ENCODE peak calls at places on chromosomes 6 and 20, in four cellular contexts. M is upper lobe of right lung; T is PC-3; R is effector memory CD4-positive, alpha-beta T cell. J is an unnamed sample.

GRCh38 chr20:41655966-41656685 is 37.9 kb upstream of the CHD6 start:
- DNase-seq in M (no peak), T (no peak), R (no peak), J (no peak)

GRCh38 chr6:143427109-143427817 is 23.2 kb downstream of the ADAT2 start:
- DNase-seq in M (peak; percentile 85), T (peak; percentile 82), R (peak; percentile 55), J (peak; percentile 68)

GRCh38 chr6:154690857-154691256 is 42.4 kb upstream of the SCAF8 start:
- DNase-seq in M (no peak), T (no peak), R (no peak), J (no peak)

GRCh38 chr6:135322427-135323201 is 141.5 kb downstream of the MYB start:
- DNase-seq in M (no peak), T (no peak), R (no peak), J (no peak)

GRCh38 chr20:33814238-33814712 is 3.1 kb downstream of the CHMP4B start:
- DNase-seq in M (no peak), T (no peak), R (no peak), J (no peak)

GRCh38 chr6:89311853-89312531 is 3.1 kb downstream of the GABRR2 start:
- DNase-seq in M (no peak), T (peak; percentile 48), R (no peak), J (no peak)

GRCh38 chr6:5036309-5036708 is 32.5 kb upstream of the RPP40 start:
- DNase-seq in M (no peak), T (peak; percentile 17), R (no peak), J (no peak)

GRCh38 chr6:126880926-126881325 is 237.5 kb upstream of the RSPO3 start:
- DNase-seq in M (no peak), T (no peak), R (no peak), J (no peak)

GRCh38 chr6:137550527-137550926 is 56.3 kb upstream of the OLIG3 start:
- DNase-seq in M (no peak), T (no peak), R (no peak), J (no peak)

GRCh38 chr6:10409160-10409765 is 5.6 kb downstream of the TFAP2A start:
- DNase-seq in M (no peak), T (peak; percentile 30), R (no peak), J (no peak)

GRCh38 chr6:64996301-64996700 is 710.7 kb downstream of the EYS start:
- DNase-seq in M (no peak), T (no peak), R (no peak), J (no peak)

GRCh38 chr6:151546941-151547659 is 53.3 kb downstream of the CCDC170 start:
- DNase-seq in M (no peak), T (no peak), R (no peak), J (no peak)

GRCh38 chr6:106370639-106371038 is 10.1 kb downstream of the CRYBG1 start:
- DNase-seq in M (no peak), T (peak; percentile 83), R (no peak), J (no peak)

GRCh38 chr6:109446072-109446471 is 5.5 kb downstream of the SMPD2 start:
- DNase-seq in M (no peak), T (no peak), R (no peak), J (no peak)

DNA sequence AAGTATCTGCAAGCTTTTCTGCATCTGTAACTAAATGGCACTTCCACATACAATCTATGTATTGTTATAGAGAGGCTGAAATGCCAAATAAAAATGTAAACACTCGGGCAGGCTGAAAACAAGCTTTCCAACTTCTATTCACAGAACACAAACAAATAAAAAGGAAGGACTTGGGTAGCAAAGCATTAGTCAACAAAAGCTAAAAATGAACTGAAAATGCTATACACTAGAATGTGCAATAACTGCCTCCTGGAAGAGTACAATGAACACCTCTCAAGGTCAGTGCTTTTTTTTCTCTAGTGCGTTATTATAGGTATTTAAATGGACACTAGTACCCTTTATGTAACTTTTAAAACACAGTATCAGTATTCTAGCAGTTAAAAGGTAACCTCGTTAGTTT is 31.4 kb downstream of the STK38 start:
- DNase-seq in M (no peak), T (no peak), R (no peak), J (no peak)
- H3K36me3 ChIP-seq in M (peaks cover 74% of the 10 kb centered on the region), T (peaks cover 26% of the 10 kb centered on the region), R (peaks cover 74% of the 10 kb centered on the region), J (peaks cover 72% of the 10 kb centered on the region)

GRCh38 chr6:158771399-158772158 is 47.6 kb downstream of the EZR start:
- DNase-seq in M (no peak), T (no peak), R (no peak), J (no peak)

GRCh38 chr6:158769696-158770446 is 49.3 kb downstream of the EZR start:
- DNase-seq in M (no peak), T (no peak), R (no peak), J (no peak)

GRCh38 chr6:158770948-158771347 is 48.2 kb downstream of the EZR start:
- DNase-seq in M (no peak), T (no peak), R (no peak), J (no peak)

GRCh38 chr6:158769228-158769627 is 49.9 kb downstream of the EZR start:
- DNase-seq in M (no peak), T (no peak), R (no peak), J (no peak)

GRCh38 chr6:158770533-158770932 is 48.6 kb downstream of the EZR start:
- DNase-seq in M (no peak), T (no peak), R (no peak), J (no peak)
- H3K36me3 ChIP-seq in M (peaks cover 98% of the 10 kb centered on the region), T (peaks cover 92% of the 10 kb centered on the region), R (peaks cover 97% of the 10 kb centered on the region), J (peaks cover 98% of the 10 kb centered on the region)

GRCh38 chr6:41836660-41837052 is 49.2 kb downstream of the TOMM6 start:
- DNase-seq in M (no peak), T (no peak), R (no peak), J (no peak)
- H3K36me3 ChIP-seq in M (no peaks in the 10 kb centered on the region), T (no peaks in the 10 kb centered on the region), R (no peaks in the 10 kb centered on the region), J (no peaks in the 10 kb centered on the region)

GRCh38 chr6:157443066-157443800 is 62.2 kb downstream of the ZDHHC14 start:
- DNase-seq in M (no peak), T (peak; percentile 21), R (no peak), J (no peak)
- H3K36me3 ChIP-seq in M (no peaks in the 10 kb centered on the region), T (no peaks in the 10 kb centered on the region), R (no peaks in the 10 kb centered on the region), J (no peaks in the 10 kb centered on the region)

GRCh38 chr20:1169224-1169623 is 15.6 kb downstream of the TMEM74B start:
- DNase-seq in M (no peak), T (no peak), R (no peak), J (no peak)
- H3K36me3 ChIP-seq in M (peaks cover 62% of the 10 kb centered on the region), T (peaks cover 69% of the 10 kb centered on the region), R (peaks cover 63% of the 10 kb centered on the region), J (peaks cover 63% of the 10 kb centered on the region)

GRCh38 chr6:37309059-37309458 is 44.7 kb upstream of the RNF8 start:
- DNase-seq in M (no peak), T (no peak), R (no peak), J (no peak)
- H3K36me3 ChIP-seq in M (peaks cover 24% of the 10 kb centered on the region), T (peaks cover 9% of the 10 kb centered on the region), R (peaks cover 23% of the 10 kb centered on the region), J (peaks cover 28% of the 10 kb centered on the region)

DNA sequence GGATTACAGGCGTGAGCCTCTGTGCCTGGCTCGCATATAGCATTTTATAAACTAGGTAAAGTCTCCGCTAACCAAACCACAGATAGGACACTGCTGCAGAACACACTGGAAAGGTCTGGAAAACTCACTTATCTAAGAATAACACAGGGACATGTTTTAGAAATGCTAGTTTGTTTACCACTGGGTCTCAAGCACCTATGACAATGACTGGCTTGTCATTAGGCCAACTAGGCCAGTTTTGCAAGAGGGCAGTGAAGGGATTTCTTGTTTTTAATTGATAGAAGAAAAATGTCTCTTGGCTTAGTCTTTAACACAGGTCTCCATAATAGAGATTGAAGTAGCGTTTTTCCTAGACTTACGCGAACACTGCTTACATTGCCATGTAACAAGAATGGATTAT is 201.4 kb downstream of the TMEM242 start:
- DNase-seq in M (no peak), T (no peak), R (no peak), J (no peak)
- H3K36me3 ChIP-seq in M (peaks cover 4% of the 10 kb centered on the region), T (no peaks in the 10 kb centered on the region), R (peaks cover 5% of the 10 kb centered on the region), J (no peaks in the 10 kb centered on the region)

J was measured in CD4-positive, alpha-beta memory T cell.